ENCODE peak calls at places on chromosomes 7 and 10, in seven cellular contexts. One of them, this sample, is unnamed.

GRCh38 chr7:141393056-141393455 is 158.2 kb upstream of the AGK start:
- DNase-seq in psoas muscle: no peak
- DNase-seq in heart right ventricle: no peak
- DNase-seq in brain microvascular endothelial cell: no peak
- DNase-seq in cardiac muscle cell: no peak
- DNase-seq in ascending aorta: no peak
- DNase-seq in heart left ventricle: no peak
- DNase-seq in this sample: no peak

GRCh38 chr10:22927661-22928403 is at the start of gene ARMC3:
- DNase-seq in psoas muscle: peak; percentile 69
- DNase-seq in heart right ventricle: peak; percentile 76
- DNase-seq in brain microvascular endothelial cell: peak; percentile 36
- DNase-seq in cardiac muscle cell: peak; percentile 74
- DNase-seq in ascending aorta: no peak
- DNase-seq in heart left ventricle: peak; percentile 44
- DNase-seq in this sample: peak; percentile 47

GRCh38 chr10:6473430-6473829 is 106.6 kb downstream of the PRKCQ start:
- DNase-seq in psoas muscle: no peak
- DNase-seq in heart right ventricle: no peak
- DNase-seq in brain microvascular endothelial cell: no peak
- DNase-seq in cardiac muscle cell: no peak
- DNase-seq in ascending aorta: no peak
- DNase-seq in heart left ventricle: no peak
- DNase-seq in this sample: peak; percentile 30

GRCh38 chr7:76364198-76364584 is 5.4 kb upstream of the YWHAG start:
- DNase-seq in psoas muscle: no peak
- DNase-seq in heart right ventricle: peak; percentile 29
- DNase-seq in brain microvascular endothelial cell: no peak
- DNase-seq in cardiac muscle cell: peak; percentile 78
- DNase-seq in ascending aorta: no peak
- DNase-seq in heart left ventricle: peak; percentile 38
- DNase-seq in this sample: no peak

GRCh38 chr10:23096814-23097549 is 1.6 kb downstream of the MSRB2 start:
- DNase-seq in psoas muscle: no peak
- DNase-seq in heart right ventricle: no peak
- DNase-seq in brain microvascular endothelial cell: no peak
- DNase-seq in cardiac muscle cell: peak; percentile 97
- DNase-seq in ascending aorta: no peak
- DNase-seq in heart left ventricle: no peak
- DNase-seq in this sample: no peak

GRCh38 chr10:116699049-116699782 is 43.1 kb downstream of the HSPA12A start:
- DNase-seq in psoas muscle: no peak
- DNase-seq in heart right ventricle: no peak
- DNase-seq in brain microvascular endothelial cell: no peak
- DNase-seq in cardiac muscle cell: no peak
- DNase-seq in ascending aorta: no peak
- DNase-seq in heart left ventricle: no peak
- DNase-seq in this sample: no peak

GRCh38 chr10:133358162-133358919 is 522 bp upstream of the FUOM start:
- DNase-seq in psoas muscle: peak; percentile 62
- DNase-seq in heart right ventricle: peak; percentile 60
- DNase-seq in brain microvascular endothelial cell: no peak
- DNase-seq in cardiac muscle cell: no peak
- DNase-seq in ascending aorta: no peak
- DNase-seq in heart left ventricle: no peak
- DNase-seq in this sample: no peak

GRCh38 chr10:6033954-6034353 is 28.2 kb downstream of the IL2RA start:
- DNase-seq in psoas muscle: no peak
- DNase-seq in heart right ventricle: no peak
- DNase-seq in brain microvascular endothelial cell: no peak
- DNase-seq in cardiac muscle cell: peak; percentile 48
- DNase-seq in ascending aorta: no peak
- DNase-seq in heart left ventricle: no peak
- DNase-seq in this sample: no peak

GRCh38 chr7:22443370-22444180 is 56.4 kb downstream of the STEAP1B start:
- DNase-seq in psoas muscle: no peak
- DNase-seq in heart right ventricle: no peak
- DNase-seq in brain microvascular endothelial cell: peak; percentile 65
- DNase-seq in cardiac muscle cell: no peak
- DNase-seq in ascending aorta: no peak
- DNase-seq in heart left ventricle: no peak
- DNase-seq in this sample: no peak

GRCh38 chr7:3056713-3057388 is 13.2 kb upstream of the CARD11 start:
- DNase-seq in psoas muscle: no peak
- DNase-seq in heart right ventricle: no peak
- DNase-seq in brain microvascular endothelial cell: no peak
- DNase-seq in cardiac muscle cell: no peak
- DNase-seq in ascending aorta: no peak
- DNase-seq in heart left ventricle: no peak
- DNase-seq in this sample: no peak

GRCh38 chr7:90469554-90469953 is at the start of gene PTTG1IP2:
- DNase-seq in psoas muscle: no peak
- DNase-seq in heart right ventricle: no peak
- DNase-seq in brain microvascular endothelial cell: no peak
- DNase-seq in cardiac muscle cell: no peak
- DNase-seq in ascending aorta: no peak
- DNase-seq in heart left ventricle: no peak
- DNase-seq in this sample: no peak

GRCh38 chr10:30775779-30776591 is 146.4 kb upstream of the LYZL2 start:
- DNase-seq in psoas muscle: no peak
- DNase-seq in heart right ventricle: no peak
- DNase-seq in brain microvascular endothelial cell: peak; percentile 65
- DNase-seq in cardiac muscle cell: peak; percentile 81
- DNase-seq in ascending aorta: no peak
- DNase-seq in heart left ventricle: no peak
- DNase-seq in this sample: no peak

GRCh38 chr10:17882557-17882956 is 69.2 kb upstream of the SLC39A12 start:
- DNase-seq in psoas muscle: no peak
- DNase-seq in heart right ventricle: no peak
- DNase-seq in brain microvascular endothelial cell: no peak
- DNase-seq in cardiac muscle cell: peak; percentile 14
- DNase-seq in ascending aorta: no peak
- DNase-seq in heart left ventricle: no peak
- DNase-seq in this sample: no peak

GRCh38 chr7:2996141-2996540 is 47.5 kb downstream of the CARD11 start:
- DNase-seq in psoas muscle: no peak
- DNase-seq in heart right ventricle: no peak
- DNase-seq in brain microvascular endothelial cell: no peak
- DNase-seq in cardiac muscle cell: no peak
- DNase-seq in ascending aorta: no peak
- DNase-seq in heart left ventricle: no peak
- DNase-seq in this sample: no peak

GRCh38 chr10:95474228-95475002 is 86.8 kb downstream of the SORBS1 start:
- DNase-seq in psoas muscle: no peak
- DNase-seq in heart right ventricle: no peak
- DNase-seq in brain microvascular endothelial cell: no peak
- DNase-seq in cardiac muscle cell: peak; percentile 65
- DNase-seq in ascending aorta: no peak
- DNase-seq in heart left ventricle: peak; percentile 57
- DNase-seq in this sample: no peak

GRCh38 chr10:55668326-55668922 is 692.6 kb downstream of the ZWINT start:
- DNase-seq in psoas muscle: no peak
- DNase-seq in heart right ventricle: no peak
- DNase-seq in brain microvascular endothelial cell: no peak
- DNase-seq in cardiac muscle cell: no peak
- DNase-seq in ascending aorta: no peak
- DNase-seq in heart left ventricle: no peak
- DNase-seq in this sample: no peak

GRCh38 chr10:113965683-113966082 is 78.0 kb upstream of the ADRB1 start:
- DNase-seq in psoas muscle: no peak
- DNase-seq in heart right ventricle: no peak
- DNase-seq in brain microvascular endothelial cell: no peak
- DNase-seq in cardiac muscle cell: no peak
- DNase-seq in ascending aorta: no peak
- DNase-seq in heart left ventricle: no peak
- DNase-seq in this sample: no peak

DNA sequence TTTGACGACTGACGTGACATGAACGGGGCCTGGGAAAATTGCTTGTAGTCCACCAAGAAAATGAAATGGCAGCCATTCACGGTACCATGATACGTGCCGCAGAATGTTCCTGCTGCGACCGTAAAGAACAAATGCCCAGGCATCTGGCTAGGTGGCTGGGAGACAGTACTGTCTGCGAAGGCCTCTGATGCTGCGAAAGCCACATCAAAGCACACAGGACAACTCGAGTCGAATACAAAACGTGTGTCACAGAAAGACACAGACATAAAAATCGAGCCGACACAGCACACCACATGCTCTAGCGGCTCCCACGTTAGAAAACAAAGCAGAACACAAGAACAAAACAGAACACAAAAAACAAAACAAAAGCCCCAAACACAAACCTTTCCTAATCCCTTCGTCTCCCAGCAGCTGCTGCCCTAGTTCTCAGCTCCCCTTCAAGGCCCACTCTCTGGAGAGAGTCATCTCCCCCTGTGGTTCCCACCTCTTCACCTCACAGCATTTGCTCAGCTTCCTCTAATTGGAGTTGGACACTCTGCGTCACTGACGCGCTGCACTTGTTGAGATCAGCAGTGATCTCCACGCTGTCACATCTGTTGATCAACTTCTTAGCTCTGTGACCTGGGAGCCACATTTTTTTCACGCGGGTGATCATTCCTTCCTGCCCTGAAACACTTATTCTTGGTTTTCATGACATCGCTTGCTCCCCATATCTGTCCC is 112.2 kb downstream of the CLEC2L start:
- DNase-seq in psoas muscle: no peak
- DNase-seq in heart right ventricle: no peak
- DNase-seq in brain microvascular endothelial cell: no peak
- DNase-seq in cardiac muscle cell: no peak
- DNase-seq in ascending aorta: no peak
- DNase-seq in heart left ventricle: no peak
- DNase-seq in this sample: no peak
- H3K4me3 ChIP-seq in psoas muscle: no peak overlapping the region
- H3K4me3 ChIP-seq in heart right ventricle: no peak overlapping the region
- H3K4me3 ChIP-seq in brain microvascular endothelial cell: no peak overlapping the region
- H3K4me3 ChIP-seq in cardiac muscle cell: no peak overlapping the region
- H3K4me3 ChIP-seq in ascending aorta: no peak overlapping the region
- H3K4me3 ChIP-seq in heart left ventricle: no peak overlapping the region
- H3K4me3 ChIP-seq in this sample: no peak overlapping the region

GRCh38 chr7:158863611-158864506 is 7.5 kb downstream of the DYNC2I1 start:
- DNase-seq in psoas muscle: peak; percentile 91
- DNase-seq in heart right ventricle: peak; percentile 80
- DNase-seq in brain microvascular endothelial cell: peak; percentile 70
- DNase-seq in cardiac muscle cell: peak; percentile 75
- DNase-seq in ascending aorta: peak; percentile 23
- DNase-seq in heart left ventricle: peak; percentile 86
- DNase-seq in this sample: peak; percentile 17

GRCh38 chr7:158864507-158864820 is 8.1 kb downstream of the DYNC2I1 start:
- DNase-seq in psoas muscle: no peak
- DNase-seq in heart right ventricle: no peak
- DNase-seq in brain microvascular endothelial cell: no peak
- DNase-seq in cardiac muscle cell: no peak
- DNase-seq in ascending aorta: no peak
- DNase-seq in heart left ventricle: no peak
- DNase-seq in this sample: no peak

GRCh38 chr7:158865977-158866376 is 9.6 kb downstream of the DYNC2I1 start:
- DNase-seq in psoas muscle: no peak
- DNase-seq in heart right ventricle: no peak
- DNase-seq in brain microvascular endothelial cell: no peak
- DNase-seq in cardiac muscle cell: no peak
- DNase-seq in ascending aorta: no peak
- DNase-seq in heart left ventricle: no peak
- DNase-seq in this sample: no peak

GRCh38 chr7:158864833-158865232 is 8.5 kb downstream of the DYNC2I1 start:
- DNase-seq in psoas muscle: no peak
- DNase-seq in heart right ventricle: no peak
- DNase-seq in brain microvascular endothelial cell: no peak
- DNase-seq in cardiac muscle cell: no peak
- DNase-seq in ascending aorta: no peak
- DNase-seq in heart left ventricle: no peak
- DNase-seq in this sample: no peak

DNA sequence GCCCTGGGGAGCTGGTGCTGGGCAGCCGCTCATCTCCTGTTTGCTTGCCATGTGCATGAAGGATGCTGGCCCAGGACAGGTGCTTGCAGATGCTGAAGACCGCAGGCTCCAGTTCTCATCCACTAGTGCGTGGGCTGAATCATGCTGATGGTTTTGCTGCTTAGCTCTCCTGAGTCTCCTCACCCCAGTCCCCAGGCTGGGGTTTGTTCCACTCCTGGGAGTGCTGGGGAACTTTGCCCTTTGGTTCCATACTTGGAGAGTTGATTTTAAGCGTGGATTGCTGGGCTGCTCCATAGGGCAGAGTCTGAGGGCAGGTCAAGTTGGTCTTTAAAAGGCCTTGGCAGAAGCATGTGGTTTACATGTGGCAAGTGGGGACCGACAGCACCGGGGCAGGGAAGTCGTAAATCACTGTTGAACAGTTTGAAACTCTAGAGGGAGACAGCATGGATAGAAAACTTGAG is 9.1 kb downstream of the DYNC2I1 start:
- DNase-seq in psoas muscle: no peak
- DNase-seq in heart right ventricle: no peak
- DNase-seq in brain microvascular endothelial cell: no peak
- DNase-seq in cardiac muscle cell: no peak
- DNase-seq in ascending aorta: no peak
- DNase-seq in heart left ventricle: no peak
- DNase-seq in this sample: no peak
- H3K27ac ChIP-seq in psoas muscle: peak overlapping the region; percentile 86
- H3K27ac ChIP-seq in heart right ventricle: peak overlapping the region; percentile 94
- H3K27ac ChIP-seq in brain microvascular endothelial cell: no peak overlapping the region
- H3K27ac ChIP-seq in cardiac muscle cell: peak overlapping the region; percentile 35
- H3K27ac ChIP-seq in ascending aorta: peak overlapping the region; percentile 83
- H3K27ac ChIP-seq in heart left ventricle: peak overlapping the region; percentile 85
- H3K27ac ChIP-seq in this sample: no peak overlapping the region

GRCh38 chr7:151178236-151178635 is 8.8 kb downstream of the ASB10 start:
- DNase-seq in psoas muscle: no peak
- DNase-seq in heart right ventricle: no peak
- DNase-seq in brain microvascular endothelial cell: no peak
- DNase-seq in cardiac muscle cell: no peak
- DNase-seq in ascending aorta: no peak
- DNase-seq in heart left ventricle: no peak
- DNase-seq in this sample: no peak

GRCh38 chr7:151181011-151181431 is 6.0 kb downstream of the ASB10 start:
- DNase-seq in psoas muscle: peak; percentile 50
- DNase-seq in heart right ventricle: no peak
- DNase-seq in brain microvascular endothelial cell: no peak
- DNase-seq in cardiac muscle cell: no peak
- DNase-seq in ascending aorta: no peak
- DNase-seq in heart left ventricle: no peak
- DNase-seq in this sample: no peak

GRCh38 chr7:151178831-151179230 is 8.2 kb downstream of the ASB10 start:
- DNase-seq in psoas muscle: no peak
- DNase-seq in heart right ventricle: no peak
- DNase-seq in brain microvascular endothelial cell: no peak
- DNase-seq in cardiac muscle cell: no peak
- DNase-seq in ascending aorta: no peak
- DNase-seq in heart left ventricle: no peak
- DNase-seq in this sample: no peak

GRCh38 chr7:151179287-151179860 is 7.7 kb downstream of the ASB10 start:
- DNase-seq in psoas muscle: peak; percentile 34
- DNase-seq in heart right ventricle: no peak
- DNase-seq in brain microvascular endothelial cell: no peak
- DNase-seq in cardiac muscle cell: no peak
- DNase-seq in ascending aorta: no peak
- DNase-seq in heart left ventricle: no peak
- DNase-seq in this sample: no peak

GRCh38 chr7:151179946-151180345 is 7.1 kb downstream of the ASB10 start:
- DNase-seq in psoas muscle: peak; percentile 20
- DNase-seq in heart right ventricle: no peak
- DNase-seq in brain microvascular endothelial cell: no peak
- DNase-seq in cardiac muscle cell: no peak
- DNase-seq in ascending aorta: no peak
- DNase-seq in heart left ventricle: no peak
- DNase-seq in this sample: no peak
- H3K27me3 ChIP-seq in psoas muscle: no peaks in the 10 kb centered on the region
- H3K27me3 ChIP-seq in heart right ventricle: peaks cover 12% of the 10 kb centered on the region
- H3K27me3 ChIP-seq in brain microvascular endothelial cell: peaks cover 38% of the 10 kb centered on the region
- H3K27me3 ChIP-seq in cardiac muscle cell: peaks cover 29% of the 10 kb centered on the region
- H3K27me3 ChIP-seq in ascending aorta: no peaks in the 10 kb centered on the region
- H3K27me3 ChIP-seq in heart left ventricle: no peaks in the 10 kb centered on the region
- H3K27me3 ChIP-seq in this sample: peaks cover 3% of the 10 kb centered on the region

GRCh38 chr7:55367283-55367840 is 2.2 kb downstream of the LANCL2 start:
- DNase-seq in psoas muscle: no peak
- DNase-seq in heart right ventricle: no peak
- DNase-seq in brain microvascular endothelial cell: no peak
- DNase-seq in cardiac muscle cell: no peak
- DNase-seq in ascending aorta: no peak
- DNase-seq in heart left ventricle: no peak
- DNase-seq in this sample: no peak
- H3K4me3 ChIP-seq in psoas muscle: peak overlapping the region; percentile 88
- H3K4me3 ChIP-seq in heart right ventricle: peak overlapping the region; percentile 99
- H3K4me3 ChIP-seq in brain microvascular endothelial cell: peak overlapping the region; percentile 96
- H3K4me3 ChIP-seq in cardiac muscle cell: peak overlapping the region; percentile 83
- H3K4me3 ChIP-seq in ascending aorta: peak overlapping the region; percentile 100
- H3K4me3 ChIP-seq in heart left ventricle: peak overlapping the region; percentile 98
- H3K4me3 ChIP-seq in this sample: peak overlapping the region; percentile 100

This sample was measured in effector memory CD4-positive, alpha-beta T cell.